ENCODE peak calls at places on chromosomes 12 and 14, in ten cellular contexts. L, Z, X, N, A, W, E, I, Q and F are unnamed samples.

GRCh38 chr12:132398386-132398991 is 69.1 kb upstream of the GALNT9 start:
- DNase-seq in L (peak; percentile 39), Z (no peak), X (no peak), N (peak; percentile 78), A (no peak), W (no peak), E (no peak), I (no peak), Q (no peak), F (no peak)

GRCh38 chr12:2284857-2285256 is 232.1 kb downstream of the CACNA1C start:
- DNase-seq in L (peak; percentile 76), Z (peak; percentile 77), X (peak; percentile 73), N (no peak), A (peak; percentile 87), W (no peak), E (no peak), I (peak; percentile 85), Q (no peak), F (no peak)

GRCh38 chr14:68941820-68942219 is 37.3 kb downstream of the ACTN1 start:
- DNase-seq in L (no peak), Z (peak; percentile 87), X (peak; percentile 90), N (no peak), A (no peak), W (peak; percentile 93), E (peak; percentile 60), I (peak; percentile 62), Q (no peak), F (peak; percentile 85)

GRCh38 chr12:98757455-98757854 is 112.4 kb downstream of the APAF1 start:
- DNase-seq in L (no peak), Z (no peak), X (no peak), N (no peak), A (no peak), W (no peak), E (no peak), I (no peak), Q (no peak), F (no peak)

GRCh38 chr12:40002178-40003169 is 103.4 kb downstream of the SLC2A13 start:
- DNase-seq in L (no peak), Z (no peak), X (no peak), N (no peak), A (no peak), W (no peak), E (peak; percentile 11), I (no peak), Q (no peak), F (peak; percentile 19)

GRCh38 chr14:68363401-68363800 is 429.5 kb downstream of the ZFP36L1 start:
- DNase-seq in L (no peak), Z (no peak), X (no peak), N (no peak), A (peak; percentile 62), W (no peak), E (no peak), I (no peak), Q (no peak), F (no peak)

GRCh38 chr14:100824156-100824555 is 1.8 kb upstream of the MEG3 start:
- DNase-seq in L (peak; percentile 77), Z (peak; percentile 70), X (peak; percentile 49), N (no peak), A (no peak), W (no peak), E (no peak), I (peak; percentile 22), Q (no peak), F (no peak)

GRCh38 chr14:50892255-50892654 is 20.4 kb downstream of the ABHD12B start:
- DNase-seq in L (no peak), Z (no peak), X (no peak), N (no peak), A (no peak), W (no peak), E (no peak), I (no peak), Q (no peak), F (no peak)

GRCh38 chr14:101054671-101055070 is 151.1 kb upstream of the RTL1 start:
- DNase-seq in L (no peak), Z (no peak), X (peak; percentile 43), N (no peak), A (no peak), W (no peak), E (no peak), I (no peak), Q (no peak), F (no peak)

GRCh38 chr12:91222746-91223145 is 40.1 kb upstream of the DCN start:
- DNase-seq in L (no peak), Z (peak; percentile 53), X (peak; percentile 78), N (no peak), A (no peak), W (no peak), E (no peak), I (no peak), Q (no peak), F (no peak)

GRCh38 chr14:32472512-32473472 is 143.7 kb downstream of the AKAP6 start:
- DNase-seq in L (no peak), Z (peak; percentile 78), X (peak; percentile 81), N (no peak), A (no peak), W (no peak), E (no peak), I (peak; percentile 24), Q (no peak), F (peak; percentile 32)

GRCh38 chr12:18222699-18223098 is 38.6 kb upstream of the PIK3C2G start:
- DNase-seq in L (no peak), Z (no peak), X (no peak), N (no peak), A (no peak), W (no peak), E (no peak), I (no peak), Q (no peak), F (no peak)

GRCh38 chr14:92646952-92647461 is 101.4 kb downstream of the LGMN start:
- DNase-seq in L (no peak), Z (peak; percentile 97), X (peak; percentile 94), N (no peak), A (no peak), W (no peak), E (no peak), I (no peak), Q (no peak), F (no peak)

DNA sequence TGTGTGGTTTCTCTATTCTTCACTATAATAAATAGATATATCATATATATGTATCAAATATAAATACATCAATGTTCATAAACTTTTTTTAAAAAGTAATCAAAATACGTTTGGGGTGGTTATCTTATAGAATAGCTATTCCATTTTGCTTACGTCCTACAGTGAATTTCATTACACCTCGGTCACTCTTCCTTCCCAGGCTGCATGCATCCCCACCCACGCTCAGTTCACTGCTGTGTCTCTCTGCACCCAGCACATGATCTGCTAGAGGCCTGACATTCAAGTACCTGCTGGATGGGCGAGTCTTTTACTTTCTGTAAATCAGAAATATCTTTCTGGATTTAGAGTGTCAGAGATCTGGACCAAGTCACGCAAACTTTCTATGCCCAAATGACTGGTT is 3.6 kb downstream of the STX2 start:
- DNase-seq in L (no peak), Z (no peak), X (no peak), N (no peak), A (no peak), W (no peak), E (no peak), I (no peak), Q (no peak), F (no peak)
- H3K4me3 ChIP-seq in L (no peak overlapping the region), Z (no peak overlapping the region), X (no peak overlapping the region), N (no peak overlapping the region), A (no peak overlapping the region), W (no peak overlapping the region), E (no peak overlapping the region), I (no peak overlapping the region), Q (no peak overlapping the region), F (no peak overlapping the region)

GRCh38 chr14:28142400-28143015 is 624.1 kb upstream of the FOXG1 start:
- DNase-seq in L (no peak), Z (peak; percentile 1), X (no peak), N (no peak), A (no peak), W (no peak), E (no peak), I (no peak), Q (no peak), F (no peak)
- TF ChIP-seq CTCF in L (no peak), Z (no peak), X (no peak), N (no peak), A (no peak), W (no peak), E (no peak), I (no peak), Q (no peak), F (peak; percentile 50)

GRCh38 chr12:49518914-49519573 is 19.8 kb upstream of the KCNH3 start:
- DNase-seq in L (no peak), Z (peak; percentile 53), X (peak; percentile 62), N (no peak), A (no peak), W (no peak), E (no peak), I (no peak), Q (no peak), F (no peak)

GRCh38 chr12:49524660-49525324 is 14.0 kb upstream of the KCNH3 start:
- DNase-seq in L (no peak), Z (no peak), X (no peak), N (no peak), A (no peak), W (no peak), E (peak; percentile 21), I (peak; percentile 34), Q (no peak), F (no peak)

GRCh38 chr12:49525942-49526341 is 12.9 kb upstream of the KCNH3 start:
- DNase-seq in L (no peak), Z (no peak), X (no peak), N (no peak), A (no peak), W (no peak), E (no peak), I (no peak), Q (no peak), F (no peak)

GRCh38 chr12:49519574-49519936 is 19.3 kb upstream of the KCNH3 start:
- DNase-seq in L (no peak), Z (no peak), X (no peak), N (no peak), A (no peak), W (no peak), E (no peak), I (no peak), Q (no peak), F (no peak)

GRCh38 chr12:49521391-49521790 is 17.4 kb upstream of the KCNH3 start:
- DNase-seq in L (no peak), Z (no peak), X (no peak), N (no peak), A (no peak), W (no peak), E (no peak), I (no peak), Q (no peak), F (no peak)
- H3K36me3 ChIP-seq in L (peaks cover 81% of the 10 kb centered on the region), Z (peaks cover 4% of the 10 kb centered on the region), X (peaks cover 33% of the 10 kb centered on the region), N (peaks cover 23% of the 10 kb centered on the region), A (peaks cover 38% of the 10 kb centered on the region), W (peaks cover 13% of the 10 kb centered on the region), E (no peaks in the 10 kb centered on the region), I (peaks cover 5% of the 10 kb centered on the region), Q (peaks cover 30% of the 10 kb centered on the region), F (peaks cover 4% of the 10 kb centered on the region)

DNA sequence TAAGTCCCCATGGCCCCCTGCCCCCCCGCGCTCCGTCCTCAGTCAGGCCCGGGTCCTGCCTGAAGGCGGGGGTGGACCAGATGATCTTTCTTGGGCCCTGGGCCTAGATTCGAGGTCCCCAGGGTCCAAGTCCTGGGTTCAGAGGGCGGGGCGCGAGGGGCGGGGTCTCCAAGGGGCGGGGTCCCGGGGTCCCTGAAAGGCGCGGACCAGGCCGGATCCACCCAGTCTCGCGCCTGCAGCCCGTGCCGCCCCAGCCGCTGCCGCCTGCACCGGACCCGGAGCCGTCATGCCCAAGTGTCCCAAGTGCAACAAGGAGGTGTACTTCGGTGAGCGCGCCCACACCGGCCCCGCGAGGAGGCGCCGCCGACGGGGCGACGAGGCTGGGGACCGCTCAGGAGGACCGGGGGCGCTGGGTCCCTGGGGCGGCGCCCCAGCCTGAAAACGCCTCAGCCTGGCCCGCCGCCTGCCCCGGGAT is 325 bp downstream of the CRIP1 start:
- DNase-seq in L (peak; percentile 86), Z (no peak), X (no peak), N (no peak), A (no peak), W (no peak), E (no peak), I (peak; percentile 86), Q (no peak), F (no peak)
- H3K4me3 ChIP-seq in L (peak overlapping the region; percentile 75), Z (no peak overlapping the region), X (no peak overlapping the region), N (peak overlapping the region; percentile 46), A (peak overlapping the region; percentile 35), W (no peak overlapping the region), E (peak overlapping the region; percentile 43), I (peak overlapping the region; percentile 67), Q (peak overlapping the region; percentile 64), F (peak overlapping the region; percentile 37)